ENCODE peak calls at places on chromosomes 2 and 18, in four cellular contexts. H, G, D and K are unnamed samples.

GRCh38 chr2:227301523-227301922 is 23.5 kb upstream of the MFF start:
- DNase-seq in D (no peak), H (no peak), G (no peak), K (no peak)

GRCh38 chr2:81481994-81482368 is 1177.4 kb upstream of the LRRTM1 start:
- DNase-seq in D (no peak), G (no peak), H (no peak), K (no peak)

GRCh38 chr2:33619028-33619427 is 19.9 kb upstream of the FAM98A start:
- DNase-seq in G (no peak), H (no peak), D (no peak), K (no peak)

GRCh38 chr2:73911548-73912208 is 15.0 kb upstream of the DGUOK start:
- DNase-seq in D (no peak), H (no peak), G (no peak), K (no peak)

GRCh38 chr18:48622911-48623431 is 84.1 kb downstream of the CTIF start:
- DNase-seq in D (peak; percentile 54), G (no peak), H (no peak), K (no peak)

GRCh38 chr2:118983133-118983532 is 41.1 kb downstream of the MARCO start:
- DNase-seq in H (peak; percentile 44), D (no peak), G (no peak), K (no peak)

GRCh38 chr2:20067992-20068727 is 16.7 kb upstream of the LAPTM4A start:
- DNase-seq in H (no peak), G (no peak), D (no peak), K (peak; percentile 87)

GRCh38 chr2:128422571-128422970 is 103.9 kb upstream of the HS6ST1 start:
- DNase-seq in H (peak; percentile 46), G (no peak), D (no peak), K (peak; percentile 73)

GRCh38 chr2:216765810-216766259 is 70.5 kb upstream of the IGFBP5 start:
- DNase-seq in G (no peak), H (no peak), D (no peak), K (no peak)

GRCh38 chr2:216770050-216770449 is 74.7 kb upstream of the IGFBP5 start:
- DNase-seq in H (no peak), G (no peak), D (no peak), K (no peak)

GRCh38 chr2:216774180-216774579 is 78.8 kb upstream of the IGFBP5 start:
- DNase-seq in G (no peak), D (no peak), H (no peak), K (no peak)

GRCh38 chr2:216773072-216773471 is 77.7 kb upstream of the IGFBP5 start:
- DNase-seq in G (no peak), D (no peak), H (no peak), K (no peak)

DNA sequence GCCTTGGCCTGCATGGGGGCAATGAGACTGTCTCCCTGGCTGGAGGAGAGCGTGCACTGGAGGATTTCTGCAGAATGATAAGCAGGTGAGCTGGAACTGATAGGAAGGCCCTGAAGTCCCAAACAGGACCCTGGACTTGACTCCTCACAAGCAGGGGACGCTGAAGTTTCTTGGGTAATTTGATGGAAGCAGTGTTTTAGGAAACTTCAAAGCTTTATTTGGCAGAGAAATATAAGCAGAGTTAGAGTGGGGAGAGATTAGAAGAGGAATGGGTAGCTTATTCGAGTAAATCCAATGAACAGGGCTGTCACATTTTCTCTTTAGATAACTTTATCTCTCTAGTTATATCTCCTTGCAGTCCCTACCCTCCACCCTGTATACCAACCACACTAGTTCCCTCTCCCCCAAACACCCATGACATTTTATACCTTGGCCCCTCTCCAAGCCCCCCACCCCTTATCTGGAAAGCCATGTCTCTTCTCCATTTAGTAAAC is 73.6 kb upstream of the IGFBP5 start:
- DNase-seq in H (no peak), D (no peak), G (no peak), K (no peak)
- TF ChIP-seq CTCF in H (no peak), D (no peak), G (no peak), K (no peak)

DNA sequence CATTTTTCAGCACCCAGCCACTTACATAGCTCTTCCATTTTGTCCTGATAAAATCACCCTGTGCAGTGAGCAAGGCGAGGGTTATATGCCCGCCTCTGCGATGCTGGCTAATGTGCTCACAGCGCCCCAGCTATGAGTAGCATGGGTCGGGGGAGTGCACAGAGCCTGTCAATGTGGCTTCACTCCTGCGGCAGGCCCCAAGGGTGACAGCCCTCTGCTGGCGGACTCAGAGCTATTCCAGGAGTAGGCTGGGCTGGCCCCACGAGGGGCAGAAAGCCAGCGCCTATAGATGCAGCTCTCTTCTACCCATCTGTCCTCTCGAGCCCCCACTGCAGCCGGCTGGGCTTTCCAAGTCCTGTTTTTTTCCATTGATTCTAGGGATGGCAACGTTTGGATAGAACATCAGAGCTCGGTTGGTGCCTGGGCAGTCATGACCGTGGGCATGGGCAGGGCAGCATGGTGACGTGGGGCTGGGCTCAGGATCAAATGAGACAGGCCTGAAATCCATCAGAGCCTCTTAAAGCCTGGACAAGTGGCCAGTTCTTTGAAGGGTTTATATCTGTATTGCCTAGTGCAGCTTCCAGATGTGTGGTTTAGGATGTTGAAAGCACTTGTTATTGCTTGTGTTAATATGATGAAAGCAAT is 134.7 kb downstream of the MCFD2 start:
- DNase-seq in G (no peak), D (no peak), H (no peak), K (no peak)
- TF ChIP-seq CTCF in G (no peak), D (no peak), H (no peak), K (no peak)

GRCh38 chr2:88131999-88132368 is 4.1 kb upstream of the FABP1 start:
- DNase-seq in D (no peak), G (no peak), H (no peak), K (no peak)

GRCh38 chr2:88129313-88129959 is 1.6 kb upstream of the FABP1 start:
- DNase-seq in H (peak; percentile 54), G (no peak), D (no peak), K (no peak)

GRCh38 chr2:88133875-88134274 is 6.0 kb upstream of the FABP1 start:
- DNase-seq in D (no peak), G (no peak), H (no peak), K (no peak)

GRCh38 chr2:88128654-88129312 is 921 bp upstream of the FABP1 start:
- DNase-seq in H (peak; percentile 63), D (no peak), G (no peak), K (no peak)

GRCh38 chr2:88131201-88131998 is 3.5 kb upstream of the FABP1 start:
- DNase-seq in D (no peak), G (no peak), H (peak; percentile 63), K (no peak)
- TF ChIP-seq CTCF in D (no peak), G (no peak), H (no peak), K (no peak)

DNA sequence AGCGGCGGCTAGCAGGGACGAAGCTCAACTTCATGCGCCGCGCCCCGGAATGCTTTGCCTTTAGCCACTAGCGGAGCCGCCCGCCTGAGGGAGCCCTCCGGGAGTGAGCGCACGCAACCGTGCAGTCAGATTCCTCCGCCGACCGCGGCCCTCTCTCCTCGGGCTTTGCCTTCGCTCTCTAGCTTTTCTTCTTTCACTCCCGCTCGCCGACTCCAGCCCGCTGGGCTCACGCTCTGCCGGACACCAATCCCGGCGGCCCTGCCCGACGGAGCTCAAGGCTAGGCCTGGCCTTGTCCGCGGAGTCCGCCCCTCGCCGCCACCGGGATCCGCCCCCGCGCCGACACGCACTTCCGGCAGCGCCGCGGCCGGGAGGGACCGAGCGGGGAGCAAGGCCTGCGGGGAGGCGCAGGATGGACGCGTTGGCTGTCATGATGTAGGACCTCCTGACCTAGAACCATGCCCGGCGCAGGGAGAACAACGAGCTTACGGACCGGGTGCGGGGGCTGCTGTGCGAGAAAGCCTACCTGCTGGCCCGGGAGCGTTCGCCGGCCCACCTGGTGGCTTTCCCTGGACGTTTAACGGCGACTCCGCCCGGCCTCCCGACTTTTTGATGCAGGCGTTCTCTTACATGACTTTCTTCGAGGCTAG is 40.8 kb upstream of the AKAIN1 start:
- DNase-seq in G (peak; percentile 88), H (peak; percentile 95), D (peak; percentile 95), K (peak; percentile 60)
- TF ChIP-seq CTCF in G (no peak), H (peak; percentile 37), D (no peak), K (no peak)